ENCODE peak calls at places on chromosomes 3 and 15, in ten cellular contexts. R is activated effector memory CD4-positive, alpha-beta T cell treated with anti-CD3 and anti-CD28 coated beads, Interleukin-2, amount 50 U/mL, for 16 hours; P is B cell; Z is endothelial cell; X is OCI-LY7; H is iris pigment epithelial cell; Y is bronchial epithelial cell; W is aorta; D is activated CD4-positive, CD25-positive, alpha-beta regulatory T cell; N is Caki2. E is an unnamed sample.

GRCh38 chr3:157103280-157103679 is 56.7 kb downstream of the CCNL1 start:
- DNase-seq in X (peak; percentile 66), R (no peak), P (no peak), N (no peak), Z (no peak), W (no peak), Y (no peak), H (no peak), D (no peak), E (no peak)

GRCh38 chr3:186653984-186654383 is 11.8 kb upstream of the HRG start:
- DNase-seq in P (no peak), D (no peak), R (no peak), Z (no peak), X (peak; percentile 14), N (no peak), W (no peak), H (no peak), Y (no peak), E (no peak)

GRCh38 chr3:177451940-177452484 is 254.7 kb upstream of the TBL1XR1 start:
- DNase-seq in P (no peak), H (peak; percentile 80), X (no peak), N (peak; percentile 41), W (no peak), Y (peak; percentile 76), D (no peak), Z (no peak), R (no peak), E (no peak)

GRCh38 chr15:48493763-48494225 is 151.7 kb downstream of the FBN1 start:
- DNase-seq in N (no peak), P (no peak), H (no peak), Z (no peak), W (no peak), D (no peak), R (no peak), X (no peak), Y (no peak), E (peak; percentile 25)

GRCh38 chr3:52036222-52036694 is 20.1 kb downstream of the DUSP7 start:
- DNase-seq in Y (no peak), Z (no peak), H (no peak), D (no peak), W (no peak), X (no peak), P (no peak), R (no peak), N (no peak), E (no peak)

GRCh38 chr3:10775259-10775658 is 40.8 kb upstream of the SLC6A11 start:
- DNase-seq in X (no peak), P (no peak), W (no peak), R (no peak), Y (no peak), H (no peak), N (no peak), Z (no peak), D (no peak), E (no peak)

GRCh38 chr3:169146112-169146665 is 517.3 kb downstream of the MECOM start:
- DNase-seq in X (no peak), W (peak; percentile 86), N (peak; percentile 62), D (no peak), Z (peak; percentile 77), P (peak; percentile 23), Y (peak; percentile 57), R (no peak), H (peak; percentile 59), E (peak; percentile 74)

GRCh38 chr3:11634974-11635612 is 8.6 kb downstream of the VGLL4 start:
- DNase-seq in H (no peak), X (no peak), W (no peak), P (no peak), R (no peak), Y (no peak), N (no peak), Z (no peak), D (no peak), E (no peak)

GRCh38 chr15:74200394-74200793 is 2.2 kb downstream of the STRA6 start:
- DNase-seq in R (no peak), N (peak; percentile 87), W (peak; percentile 83), P (no peak), Y (peak; percentile 90), X (no peak), H (peak; percentile 88), D (no peak), Z (no peak), E (no peak)

GRCh38 chr15:78007211-78007956 is 70.1 kb downstream of the TBC1D2B start:
- DNase-seq in W (no peak), R (no peak), H (no peak), Z (no peak), D (no peak), X (no peak), N (no peak), P (no peak), Y (no peak), E (no peak)

GRCh38 chr3:56133423-56133822 is 334.8 kb downstream of the ERC2 start:
- DNase-seq in Z (no peak), H (peak; percentile 86), R (no peak), P (no peak), N (no peak), W (no peak), X (no peak), D (no peak), Y (peak; percentile 65), E (no peak)

GRCh38 chr3:30606301-30607031 is at the start of gene TGFBR2:
- DNase-seq in P (peak; percentile 85), H (peak; percentile 100), X (peak; percentile 91), R (peak; percentile 93), D (peak; percentile 49), W (peak; percentile 98), N (peak; percentile 97), Y (peak; percentile 97), Z (peak; percentile 90), E (peak; percentile 95)

GRCh38 chr3:195907730-195908438 is 467 bp downstream of the TNK2 start:
- DNase-seq in N (peak; percentile 71), X (peak; percentile 69), W (peak; percentile 79), H (no peak), P (peak; percentile 69), Y (no peak), D (peak; percentile 18), Z (no peak), R (peak; percentile 85), E (peak; percentile 82)

GRCh38 chr15:68420186-68420684 is 11.7 kb downstream of the ITGA11 start:
- DNase-seq in Z (no peak), X (no peak), Y (no peak), R (peak; percentile 27), H (no peak), W (no peak), D (no peak), P (no peak), N (no peak), E (no peak)

GRCh38 chr15:39413558-39413957 is 167.3 kb upstream of the THBS1 start:
- DNase-seq in Y (peak; percentile 48), Z (no peak), H (no peak), D (no peak), R (no peak), P (no peak), X (no peak), W (no peak), N (no peak), E (peak; percentile 17)

GRCh38 chr3:52099006-52099405 is 42.6 kb upstream of the DUSP7 start:
- DNase-seq in W (peak; percentile 44), H (no peak), X (no peak), Y (peak; percentile 81), P (no peak), Z (no peak), N (peak; percentile 58), D (no peak), R (no peak), E (no peak)

GRCh38 chr3:177056927-177057326 is 140.4 kb downstream of the TBL1XR1 start:
- DNase-seq in D (no peak), N (no peak), P (no peak), Z (no peak), Y (no peak), X (no peak), R (no peak), W (no peak), H (no peak), E (no peak)

GRCh38 chr15:51030649-51031316 is 63.9 kb downstream of the TNFAIP8L3 start:
- DNase-seq in Y (peak; percentile 92), Z (no peak), X (no peak), R (no peak), P (no peak), W (peak; percentile 73), H (peak; percentile 87), N (peak; percentile 59), D (no peak), E (no peak)

GRCh38 chr3:32186097-32186496 is 52.4 kb upstream of the CMTM8 start:
- DNase-seq in N (no peak), D (no peak), P (no peak), W (no peak), Y (no peak), Z (no peak), X (no peak), R (no peak), H (no peak), E (no peak)

GRCh38 chr3:63814300-63814699 is 4.8 kb upstream of the C3orf49 start:
- DNase-seq in H (peak; percentile 55), Y (peak; percentile 49), Z (no peak), R (no peak), N (no peak), W (no peak), X (no peak), D (no peak), P (no peak), E (peak; percentile 86)

GRCh38 chr3:101203411-101203810 is 117.0 kb downstream of the IMPG2 start:
- DNase-seq in X (no peak), Y (peak; percentile 37), Z (no peak), D (no peak), H (peak; percentile 54), N (no peak), P (no peak), R (no peak), W (no peak), E (no peak)

GRCh38 chr3:195522254-195523023 is 20.7 kb downstream of the PPP1R2 start:
- DNase-seq in X (peak; percentile 60), Y (peak; percentile 21), D (no peak), R (no peak), H (peak; percentile 28), P (peak; percentile 27), N (no peak), Z (peak; percentile 13), W (no peak), E (peak; percentile 61)

GRCh38 chr15:31489281-31489680 is 162.6 kb downstream of the KLF13 start:
- DNase-seq in Z (no peak), H (no peak), W (no peak), P (no peak), N (no peak), D (no peak), Y (no peak), R (no peak), X (no peak), E (no peak)

GRCh38 chr3:57110797-57111196 is 50.3 kb downstream of the SPATA12 start:
- DNase-seq in Y (no peak), H (no peak), D (no peak), P (no peak), Z (no peak), X (no peak), W (no peak), N (no peak), R (no peak), E (no peak)

GRCh38 chr3:195540526-195540925 is 2.6 kb downstream of the PPP1R2 start:
- DNase-seq in D (no peak), W (no peak), N (no peak), Y (no peak), R (no peak), X (peak; percentile 48), P (no peak), Z (no peak), H (no peak), E (no peak)

GRCh38 chr3:153973722-153974121 is 147.5 kb upstream of the ARHGEF26 start:
- DNase-seq in N (no peak), D (no peak), Z (no peak), P (no peak), H (no peak), Y (no peak), X (no peak), W (no peak), R (no peak), E (no peak)

GRCh38 chr3:24506966-24507775 is 12.5 kb upstream of the THRB start:
- DNase-seq in D (no peak), P (no peak), Z (no peak), R (no peak), W (no peak), X (no peak), Y (peak; percentile 66), H (peak; percentile 55), N (no peak), E (no peak)

GRCh38 chr15:40879609-40880008 is 5.6 kb upstream of the RHOV start:
- DNase-seq in Z (no peak), W (no peak), X (no peak), N (no peak), H (no peak), R (no peak), D (no peak), Y (no peak), P (no peak), E (peak; percentile 77)